ENCODE peak calls at places on chromosomes 1 and 21, in five cellular contexts. D, R, Q, M and W are unnamed samples.

GRCh38 chr1:68293609-68294353 is 61.5 kb upstream of the WLS start:
- DNase-seq in D (no peak), R (no peak), Q (no peak), M (no peak), W (no peak)

GRCh38 chr21:15826147-15826780 is 96.5 kb downstream of the USP25 start:
- DNase-seq in D (peak; percentile 11), R (no peak), Q (no peak), M (peak; percentile 73), W (no peak)

GRCh38 chr1:215526147-215526845 is 40.8 kb upstream of the KCTD3 start:
- DNase-seq in D (peak; percentile 16), R (no peak), Q (no peak), M (peak; percentile 52), W (no peak)

GRCh38 chr1:248828845-248829244 is 3.1 kb upstream of the SH3BP5L start:
- DNase-seq in D (no peak), R (no peak), Q (no peak), M (peak; percentile 73), W (no peak)

GRCh38 chr1:942864-943533 is 16.1 kb downstream of the NOC2L start:
- DNase-seq in D (no peak), R (peak; percentile 86), Q (no peak), M (peak; percentile 95), W (no peak)

GRCh38 chr1:203627819-203628184 is 1.2 kb downstream of the ATP2B4 start:
- DNase-seq in D (no peak), R (peak; percentile 79), Q (peak; percentile 37), M (no peak), W (no peak)

GRCh38 chr1:117646007-117646913 is 40.4 kb downstream of the TENT5C start:
- DNase-seq in D (no peak), R (no peak), Q (no peak), M (no peak), W (no peak)

GRCh38 chr1:172671591-172671990 is 12.7 kb downstream of the FASLG start:
- DNase-seq in D (no peak), R (no peak), Q (no peak), M (peak; percentile 13), W (no peak)

GRCh38 chr1:77776007-77776725 is 3.3 kb upstream of the MIGA1 start:
- DNase-seq in D (no peak), R (no peak), Q (no peak), M (no peak), W (no peak)

GRCh38 chr1:111927652-111928051 is 61.8 kb downstream of the KCND3 start:
- DNase-seq in D (no peak), R (peak; percentile 30), Q (no peak), M (no peak), W (peak; percentile 16)

GRCh38 chr1:230140221-230141001 is 73.4 kb downstream of the GALNT2 start:
- DNase-seq in D (no peak), R (peak; percentile 80), Q (no peak), M (no peak), W (no peak)

GRCh38 chr21:44920694-44921604 is at the start of gene ITGB2:
- DNase-seq in D (no peak), R (no peak), Q (peak; percentile 40), M (no peak), W (no peak)

GRCh38 chr21:21406918-21407317 is 408.7 kb downstream of the NCAM2 start:
- DNase-seq in D (no peak), R (no peak), Q (no peak), M (no peak), W (no peak)

GRCh38 chr1:59408608-59409007 is 111.7 kb downstream of the FGGY start:
- DNase-seq in D (no peak), R (no peak), Q (no peak), M (no peak), W (no peak)

GRCh38 chr1:14071581-14071980 is 371.6 kb downstream of the PRDM2 start:
- DNase-seq in D (no peak), R (no peak), Q (no peak), M (no peak), W (no peak)

GRCh38 chr21:40846566-40847411 is at the start of gene DSCAM:
- DNase-seq in D (no peak), R (no peak), Q (no peak), M (no peak), W (no peak)

GRCh38 chr1:205294175-205294913 is 27.2 kb downstream of the NUAK2 start:
- DNase-seq in D (no peak), R (no peak), Q (no peak), M (peak; percentile 95), W (no peak)

GRCh38 chr1:232150770-232151548 is 479.0 kb downstream of the SIPA1L2 start:
- DNase-seq in D (no peak), R (no peak), Q (no peak), M (no peak), W (no peak)

GRCh38 chr1:212605441-212605976 is 3.1 kb upstream of the ATF3 start:
- DNase-seq in D (no peak), R (no peak), Q (no peak), M (no peak), W (no peak)

GRCh38 chr1:40622936-40623629 is 42.4 kb downstream of the RIMS3 start:
- DNase-seq in D (no peak), R (no peak), Q (no peak), M (no peak), W (peak; percentile 22)

GRCh38 chr1:110053557-110054428 is 16.7 kb downstream of the ALX3 start:
- DNase-seq in D (no peak), R (peak; percentile 80), Q (peak; percentile 74), M (peak; percentile 40), W (no peak)

GRCh38 chr1:24052119-24052695 is 59.7 kb downstream of the MYOM3 start:
- DNase-seq in D (no peak), R (peak; percentile 32), Q (no peak), M (no peak), W (no peak)

GRCh38 chr1:185719021-185719420 is 15.2 kb upstream of the HMCN1 start:
- DNase-seq in D (no peak), R (no peak), Q (no peak), M (peak; percentile 62), W (no peak)

GRCh38 chr1:169129109-169129789 is 22.8 kb downstream of the ATP1B1 start:
- DNase-seq in D (no peak), R (no peak), Q (no peak), M (no peak), W (no peak)

GRCh38 chr1:166944186-166944967 is 31.0 kb downstream of the ILDR2 start:
- DNase-seq in D (no peak), R (no peak), Q (no peak), M (no peak), W (no peak)

GRCh38 chr1:216447898-216448568 is 24.8 kb upstream of the USH2A start:
- DNase-seq in D (no peak), R (no peak), Q (no peak), M (no peak), W (no peak)

GRCh38 chr1:116415699-116416533 is 42.9 kb downstream of the ATP1A1 start:
- DNase-seq in D (no peak), R (no peak), Q (no peak), M (no peak), W (no peak)

GRCh38 chr21:45010860-45011259 is 63.5 kb upstream of the ADARB1 start:
- DNase-seq in D (no peak), R (no peak), Q (no peak), M (no peak), W (no peak)

GRCh38 chr1:24609949-24610517 is 33.1 kb upstream of the SRRM1 start:
- DNase-seq in D (no peak), R (no peak), Q (no peak), M (no peak), W (no peak)

GRCh38 chr1:3661631-3662030 is 9.3 kb downstream of the TP73 start:
- DNase-seq in D (no peak), R (no peak), Q (no peak), M (no peak), W (no peak)

GRCh38 chr21:37551406-37552355 is 185.1 kb downstream of the DYRK1A start:
- DNase-seq in D (no peak), R (peak; percentile 76), Q (peak; percentile 28), M (no peak), W (peak; percentile 42)

GRCh38 chr1:161738627-161739287 is 10.8 kb upstream of the DUSP12 start:
- DNase-seq in D (peak; percentile 93), R (peak; percentile 69), Q (peak; percentile 55), M (peak; percentile 85), W (no peak)
- TF ChIP-seq EP300 in D (no peak), R (no peak), Q (no peak), M (no peak), W (no peak)

GRCh38 chr1:202207292-202207691 is 13.7 kb downstream of the LGR6 start:
- DNase-seq in D (no peak), R (no peak), Q (no peak), M (peak; percentile 48), W (no peak)
- TF ChIP-seq CTCF in D (no peak), R (no peak), Q (no peak), M (no peak), W (no peak)

GRCh38 chr1:7679159-7679872 is 91.8 kb upstream of the VAMP3 start:
- DNase-seq in D (no peak), R (no peak), Q (no peak), M (no peak), W (no peak)
- H3K4me3 ChIP-seq in D (no peak overlapping the region), R (peak overlapping the region; percentile 56), Q (peak overlapping the region; percentile 92), M (no peak overlapping the region), W (peak overlapping the region; percentile 73)

DNA sequence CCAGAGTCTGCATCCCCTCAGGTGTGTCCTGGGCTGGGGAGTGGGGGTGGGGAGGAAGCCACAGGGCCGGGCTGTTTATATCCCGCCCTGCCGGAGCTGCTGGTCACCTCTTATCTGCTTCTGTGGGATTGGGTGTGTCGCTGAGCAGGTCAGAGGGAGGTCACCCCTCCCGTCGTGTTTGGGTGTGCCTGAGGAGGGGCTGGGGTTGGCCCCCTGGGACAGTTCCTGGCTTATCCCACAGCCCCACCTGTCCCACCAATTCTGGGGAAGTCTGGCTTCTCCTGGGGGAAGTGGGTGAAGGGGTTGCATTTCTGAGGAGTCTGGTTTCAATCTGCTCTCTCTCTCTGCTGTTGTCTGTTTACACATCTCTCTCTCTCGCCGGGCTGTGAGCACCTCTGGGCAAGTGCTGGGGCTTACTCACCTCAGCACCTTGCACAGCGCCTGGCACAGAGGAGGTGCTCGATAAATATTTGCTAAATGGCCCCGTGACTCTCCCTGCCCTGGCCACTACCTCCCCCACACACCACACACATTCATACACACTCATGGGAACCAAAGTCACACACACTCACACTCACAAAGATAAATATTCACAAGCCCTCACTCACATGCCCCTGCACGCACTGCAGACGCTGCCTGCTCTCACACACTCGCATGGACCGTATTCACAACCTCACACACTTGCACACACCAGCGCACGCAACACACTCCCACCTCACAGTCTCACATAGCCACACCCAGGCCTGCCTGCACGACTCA is 8.3 kb downstream of the ELF3 start:
- DNase-seq in D (no peak), R (no peak), Q (peak; percentile 93), M (peak; percentile 99), W (no peak)
- TF ChIP-seq EP300 in D (no peak), R (no peak), Q (no peak), M (peak; percentile 90), W (no peak)